ENCODE peak calls at places on chromosomes 7 and 10, in six cellular contexts. R, L, W, A, S and Z are unnamed samples.

GRCh38 chr10:127012769-127013152 is 107.5 kb downstream of the DOCK1 start:
- DNase-seq in R (peak), L (no peak), W (peak), A (no peak), S (no peak), Z (peak)

GRCh38 chr7:80401708-80402107 is 110.2 kb downstream of the GNAT3 start:
- DNase-seq in R (no peak), L (no peak), W (no peak), A (no peak), S (no peak), Z (no peak)

GRCh38 chr7:22190736-22191135 is 166.2 kb downstream of the RAPGEF5 start:
- DNase-seq in R (no peak), L (no peak), W (no peak), A (no peak), S (no peak), Z (no peak)

GRCh38 chr10:98223874-98224273 is 44.1 kb downstream of the LOXL4 start:
- DNase-seq in R (no peak), L (no peak), W (no peak), A (no peak), S (no peak), Z (no peak)

GRCh38 chr10:84333864-84334451 is 5.6 kb downstream of the CCSER2 start:
- DNase-seq in R (no peak), L (no peak), W (no peak), A (peak), S (peak), Z (no peak)

GRCh38 chr10:15096661-15097010 is 519 bp upstream of the RPP38 start:
- DNase-seq in R (no peak), L (no peak), W (no peak), A (no peak), S (no peak), Z (no peak)

GRCh38 chr10:133154996-133155778 is 4.8 kb upstream of the KNDC1 start:
- DNase-seq in R (no peak), L (no peak), W (no peak), A (no peak), S (no peak), Z (no peak)

GRCh38 chr10:124064676-124065075 is 28.7 kb downstream of the CHST15 start:
- DNase-seq in R (no peak), L (no peak), W (no peak), A (no peak), S (no peak), Z (no peak)

GRCh38 chr10:110637558-110638053 is 6.5 kb upstream of the RBM20 start:
- DNase-seq in R (no peak), L (peak), W (no peak), A (no peak), S (no peak), Z (no peak)

GRCh38 chr7:82665966-82666507 is 222.5 kb upstream of the CACNA2D1 start:
- DNase-seq in R (no peak), L (no peak), W (no peak), A (no peak), S (no peak), Z (no peak)

GRCh38 chr10:92757066-92757716 is 67.4 kb downstream of the HHEX start:
- DNase-seq in R (peak), L (peak), W (no peak), A (peak), S (no peak), Z (peak)

GRCh38 chr7:85191383-85191782 is 4.5 kb upstream of the SEMA3D start:
- DNase-seq in R (no peak), L (peak), W (no peak), A (no peak), S (no peak), Z (no peak)

GRCh38 chr7:102244601-102245000 is 42.1 kb upstream of the SH2B2 start:
- DNase-seq in R (no peak), L (no peak), W (no peak), A (no peak), S (no peak), Z (no peak)

GRCh38 chr10:103776878-103777591 is 78.3 kb downstream of the SH3PXD2A start:
- DNase-seq in R (no peak), L (no peak), W (no peak), A (no peak), S (no peak), Z (no peak)

GRCh38 chr10:110430369-110431273 is 67.1 kb upstream of the DUSP5 start:
- DNase-seq in R (no peak), L (no peak), W (no peak), A (no peak), S (peak), Z (no peak)

GRCh38 chr7:101664390-101664789 is 35.3 kb upstream of the MYL10 start:
- DNase-seq in R (no peak), L (no peak), W (no peak), A (no peak), S (no peak), Z (no peak)

GRCh38 chr7:156463280-156463679 is 177.3 kb upstream of the RNF32 start:
- DNase-seq in R (no peak), L (no peak), W (no peak), A (no peak), S (no peak), Z (no peak)

GRCh38 chr10:93173867-93174845 is 100.5 kb downstream of the CYP26A1 start:
- DNase-seq in R (no peak), L (no peak), W (no peak), A (no peak), S (no peak), Z (no peak)

GRCh38 chr10:124913167-124913566 is 28.8 kb upstream of the ZRANB1 start:
- DNase-seq in R (no peak), L (no peak), W (no peak), A (no peak), S (no peak), Z (no peak)

GRCh38 chr10:116848032-116848911 is 1.0 kb upstream of the ENO4 start:
- DNase-seq in R (no peak), L (no peak), W (no peak), A (no peak), S (no peak), Z (no peak)

GRCh38 chr7:46385662-46386309 is 464.7 kb upstream of the IGFBP3 start:
- DNase-seq in R (no peak), L (peak), W (no peak), A (no peak), S (no peak), Z (no peak)

GRCh38 chr7:146830686-146831085 is 714.1 kb downstream of the CNTNAP2 start:
- DNase-seq in R (no peak), L (no peak), W (no peak), A (no peak), S (no peak), Z (no peak)

GRCh38 chr10:116891208-116891607 is 41.9 kb downstream of the ENO4 start:
- DNase-seq in R (no peak), L (peak), W (no peak), A (no peak), S (no peak), Z (peak)

GRCh38 chr10:20981419-20981953 is 84.4 kb upstream of the NEBL start:
- DNase-seq in R (no peak), L (no peak), W (no peak), A (no peak), S (no peak), Z (no peak)

GRCh38 chr7:143397710-143398530 is 10.7 kb downstream of the EPHA1 start:
- DNase-seq in R (no peak), L (no peak), W (no peak), A (no peak), S (no peak), Z (no peak)

GRCh38 chr10:110279062-110279986 is 25.4 kb downstream of the SMNDC1 start:
- DNase-seq in R (peak), L (peak), W (peak), A (peak), S (no peak), Z (peak)

GRCh38 chr7:131241381-131241780 is 86.3 kb upstream of the MKLN1 start:
- DNase-seq in R (no peak), L (no peak), W (no peak), A (no peak), S (no peak), Z (no peak)

GRCh38 chr10:91162050-91162494 is 58.4 kb upstream of the PCGF5 start:
- DNase-seq in R (no peak), L (peak), W (no peak), A (no peak), S (no peak), Z (no peak)

GRCh38 chr7:19122018-19122588 is 4.7 kb upstream of the TWIST1 start:
- DNase-seq in R (no peak), L (peak), W (peak), A (no peak), S (no peak), Z (no peak)